ENCODE peak calls at places on chromosomes 16 and 17, in eight cellular contexts. W is stimulated activated CD8-positive, alpha-beta memory T cell treated with anti-CD3 and anti-CD28 coated beads, Interleukin-12 subunit alpha, Interleukin-12 subunit beta, amount 100 ng/mL, for 1 hour; U is prostate gland; K is C1 segment of cervical spinal cord; X is CD8-positive, alpha-beta T cell; C is H7; P is germinal center; N is GM18507. F is an unnamed sample.

GRCh38 chr16:84029297-84030096 is 13.1 kb downstream of the SLC38A8 start:
- DNase-seq in W (no peak), U (no peak), K (no peak), X (no peak), C (peak), P (no peak), N (no peak), F (no peak)

GRCh38 chr16:85569615-85570212 is 43.4 kb upstream of the GSE1 start:
- DNase-seq in W (no peak), U (no peak), K (no peak), X (no peak), C (peak), P (no peak), N (peak), F (no peak)

GRCh38 chr17:62703269-62703775 is 75.9 kb downstream of the MRC2 start:
- DNase-seq in W (no peak), U (no peak), K (no peak), X (no peak), C (no peak), P (no peak), N (no peak), F (peak)

GRCh38 chr17:63694974-63695773 is 4.8 kb downstream of the LIMD2 start:
- DNase-seq in W (no peak), U (no peak), K (no peak), X (no peak), C (peak), P (peak), N (no peak), F (no peak)

GRCh38 chr16:85554114-85554790 is 58.9 kb upstream of the GSE1 start:
- DNase-seq in W (peak), U (peak), K (peak), X (peak), C (peak), P (peak), N (peak), F (peak)

GRCh38 chr16:46839986-46840443 is 9.0 kb upstream of the C16orf87 start:
- DNase-seq in W (no peak), U (no peak), K (no peak), X (no peak), C (no peak), P (no peak), N (no peak), F (no peak)

GRCh38 chr16:35249051-35249450 is 1789.6 kb downstream of the TP53TG3F start:
- DNase-seq in W (no peak), U (no peak), K (no peak), X (no peak), C (no peak), P (no peak), N (no peak), F (no peak)

GRCh38 chr16:10981697-10982216 is 37.4 kb downstream of the CLEC16A start:
- DNase-seq in W (no peak), U (no peak), K (no peak), X (no peak), C (peak), P (peak), N (peak), F (no peak)

GRCh38 chr16:50295541-50296132 is 29.3 kb downstream of the ADCY7 start:
- DNase-seq in W (no peak), U (no peak), K (no peak), X (no peak), C (no peak), P (no peak), N (no peak), F (no peak)

GRCh38 chr17:59333845-59334244 is 2.4 kb downstream of the YPEL2 start:
- DNase-seq in W (no peak), U (no peak), K (no peak), X (no peak), C (peak), P (no peak), N (no peak), F (no peak)

GRCh38 chr17:49191917-49192741 is 18.2 kb downstream of the GNGT2 start:
- DNase-seq in W (peak), U (peak), K (peak), X (peak), C (peak), P (peak), N (no peak), F (peak)

GRCh38 chr16:1580256-1580655 is 31.6 kb downstream of the IFT140 start:
- DNase-seq in W (no peak), U (no peak), K (no peak), X (no peak), C (no peak), P (no peak), N (no peak), F (no peak)

GRCh38 chr16:25060920-25061319 is 45.8 kb upstream of the ARHGAP17 start:
- DNase-seq in W (no peak), U (no peak), K (no peak), X (no peak), C (no peak), P (peak), N (no peak), F (no peak)